ENCODE peak calls at places on chromosomes 6 and 20, in six cellular contexts. One of them, this sample, is unnamed.

GRCh38 chr6:138323821-138324220 is 53.9 kb upstream of the SMIM28 start:
- DNase-seq in CD4-positive, alpha-beta memory T cell: no peak
- DNase-seq in endothelial cell: no peak
- DNase-seq in nephron progenitor cell: no peak
- DNase-seq in anterior cingulate cortex: no peak
- DNase-seq in stimulated activated CD4-positive, alpha-beta T cell treated with anti-CD3 and anti-CD28 coated beads, Interleukin-4, amount 100 ng/mL, for 1 hour: no peak
- DNase-seq in this sample: no peak

GRCh38 chr6:39496951-39497350 is 174.4 kb upstream of the KCNK16 start:
- DNase-seq in CD4-positive, alpha-beta memory T cell: no peak
- DNase-seq in endothelial cell: no peak
- DNase-seq in nephron progenitor cell: no peak
- DNase-seq in anterior cingulate cortex: no peak
- DNase-seq in stimulated activated CD4-positive, alpha-beta T cell treated with anti-CD3 and anti-CD28 coated beads, Interleukin-4, amount 100 ng/mL, for 1 hour: no peak
- DNase-seq in this sample: no peak

GRCh38 chr6:122405417-122405816 is 6.0 kb downstream of the HSF2 start:
- DNase-seq in CD4-positive, alpha-beta memory T cell: no peak
- DNase-seq in endothelial cell: no peak
- DNase-seq in nephron progenitor cell: no peak
- DNase-seq in anterior cingulate cortex: no peak
- DNase-seq in stimulated activated CD4-positive, alpha-beta T cell treated with anti-CD3 and anti-CD28 coated beads, Interleukin-4, amount 100 ng/mL, for 1 hour: no peak
- DNase-seq in this sample: no peak

GRCh38 chr20:52379723-52380336 is 188.3 kb upstream of the ZFP64 start:
- DNase-seq in CD4-positive, alpha-beta memory T cell: no peak
- DNase-seq in endothelial cell: peak; percentile 55
- DNase-seq in nephron progenitor cell: peak; percentile 52
- DNase-seq in anterior cingulate cortex: no peak
- DNase-seq in stimulated activated CD4-positive, alpha-beta T cell treated with anti-CD3 and anti-CD28 coated beads, Interleukin-4, amount 100 ng/mL, for 1 hour: peak; percentile 49
- DNase-seq in this sample: peak; percentile 2

GRCh38 chr6:31122803-31123706 is 2.8 kb upstream of the CDSN start:
- DNase-seq in CD4-positive, alpha-beta memory T cell: no peak
- DNase-seq in endothelial cell: no peak
- DNase-seq in nephron progenitor cell: no peak
- DNase-seq in anterior cingulate cortex: peak; percentile 34
- DNase-seq in stimulated activated CD4-positive, alpha-beta T cell treated with anti-CD3 and anti-CD28 coated beads, Interleukin-4, amount 100 ng/mL, for 1 hour: no peak
- DNase-seq in this sample: no peak

GRCh38 chr6:15399651-15400470 is 154.0 kb downstream of the JARID2 start:
- DNase-seq in CD4-positive, alpha-beta memory T cell: no peak
- DNase-seq in endothelial cell: peak; percentile 21
- DNase-seq in nephron progenitor cell: peak; percentile 60
- DNase-seq in anterior cingulate cortex: peak; percentile 83
- DNase-seq in stimulated activated CD4-positive, alpha-beta T cell treated with anti-CD3 and anti-CD28 coated beads, Interleukin-4, amount 100 ng/mL, for 1 hour: no peak
- DNase-seq in this sample: no peak

GRCh38 chr6:112235956-112236355 is 18.4 kb downstream of the LAMA4 start:
- DNase-seq in CD4-positive, alpha-beta memory T cell: no peak
- DNase-seq in endothelial cell: no peak
- DNase-seq in nephron progenitor cell: no peak
- DNase-seq in anterior cingulate cortex: no peak
- DNase-seq in stimulated activated CD4-positive, alpha-beta T cell treated with anti-CD3 and anti-CD28 coated beads, Interleukin-4, amount 100 ng/mL, for 1 hour: peak; percentile 18
- DNase-seq in this sample: no peak

GRCh38 chr6:139159016-139159415 is 24.1 kb downstream of the HECA start:
- DNase-seq in CD4-positive, alpha-beta memory T cell: no peak
- DNase-seq in endothelial cell: no peak
- DNase-seq in nephron progenitor cell: no peak
- DNase-seq in anterior cingulate cortex: no peak
- DNase-seq in stimulated activated CD4-positive, alpha-beta T cell treated with anti-CD3 and anti-CD28 coated beads, Interleukin-4, amount 100 ng/mL, for 1 hour: no peak
- DNase-seq in this sample: no peak

GRCh38 chr20:56994006-56994405 is 272.4 kb downstream of the BMP7 start:
- DNase-seq in CD4-positive, alpha-beta memory T cell: no peak
- DNase-seq in endothelial cell: no peak
- DNase-seq in nephron progenitor cell: no peak
- DNase-seq in anterior cingulate cortex: no peak
- DNase-seq in stimulated activated CD4-positive, alpha-beta T cell treated with anti-CD3 and anti-CD28 coated beads, Interleukin-4, amount 100 ng/mL, for 1 hour: no peak
- DNase-seq in this sample: no peak

GRCh38 chr6:146300540-146300939 is 243.1 kb upstream of the RAB32 start:
- DNase-seq in CD4-positive, alpha-beta memory T cell: no peak
- DNase-seq in endothelial cell: no peak
- DNase-seq in nephron progenitor cell: no peak
- DNase-seq in anterior cingulate cortex: no peak
- DNase-seq in stimulated activated CD4-positive, alpha-beta T cell treated with anti-CD3 and anti-CD28 coated beads, Interleukin-4, amount 100 ng/mL, for 1 hour: no peak
- DNase-seq in this sample: no peak

GRCh38 chr6:132598473-132598872 is 8.9 kb upstream of the TAAR5 start:
- DNase-seq in CD4-positive, alpha-beta memory T cell: no peak
- DNase-seq in endothelial cell: peak; percentile 7
- DNase-seq in nephron progenitor cell: peak; percentile 3
- DNase-seq in anterior cingulate cortex: no peak
- DNase-seq in stimulated activated CD4-positive, alpha-beta T cell treated with anti-CD3 and anti-CD28 coated beads, Interleukin-4, amount 100 ng/mL, for 1 hour: no peak
- DNase-seq in this sample: peak; percentile 4